ENCODE peak calls at places on chromosome X, in eight cellular contexts. L, Q, D, U, Y, M, H and P are unnamed samples.
A peak's percentile ranks its signal among the peaks of the same experiment; 100 is the strongest.

GRCh38 chrX:54029543-54030143 is 14.6 kb downstream of the PHF8 start:
- DNase-seq in L (no peak), Q (no peak), D (no peak), U (no peak), Y (no peak), M (no peak), H (no peak), P (no peak)

GRCh38 chrX:13372203-13372980 is 52.5 kb upstream of the ATXN3L start:
- DNase-seq in L (no peak), Q (no peak), D (no peak), U (no peak), Y (no peak), M (no peak), H (no peak), P (no peak)

GRCh38 chrX:23844502-23845138 is 61.6 kb downstream of the SAT1 start:
- DNase-seq in L (peak; percentile 23), Q (no peak), D (peak; percentile 49), U (no peak), Y (peak; percentile 83), M (peak; percentile 4), H (no peak), P (peak; percentile 22)

GRCh38 chrX:134544614-134545255 is 84.8 kb downstream of the HPRT1 start:
- DNase-seq in L (no peak), Q (no peak), D (peak; percentile 18), U (peak; percentile 44), Y (no peak), M (no peak), H (no peak), P (no peak)

GRCh38 chrX:136450050-136450830 is 37.5 kb upstream of the BRS3 start:
- DNase-seq in L (no peak), Q (no peak), D (no peak), U (no peak), Y (no peak), M (no peak), H (no peak), P (no peak)

GRCh38 chrX:39809326-39809725 is 288.4 kb downstream of the BCOR start:
- DNase-seq in L (no peak), Q (no peak), D (no peak), U (no peak), Y (peak; percentile 59), M (no peak), H (no peak), P (peak; percentile 87)

GRCh38 chrX:10483191-10483808 is 137.1 kb downstream of the MID1 start:
- DNase-seq in L (no peak), Q (no peak), D (no peak), U (peak; percentile 71), Y (peak; percentile 93), M (no peak), H (no peak), P (no peak)

GRCh38 chrX:84187501-84188319 is at the start of gene RPS6KA6:
- DNase-seq in L (no peak), Q (no peak), D (peak; percentile 22), U (no peak), Y (peak; percentile 29), M (peak; percentile 36), H (no peak), P (no peak)

GRCh38 chrX:154750301-154751120 is at the start of gene GAB3:
- DNase-seq in L (no peak), Q (peak; percentile 63), D (peak; percentile 46), U (no peak), Y (peak; percentile 51), M (peak; percentile 23), H (no peak), P (peak; percentile 48)

GRCh38 chrX:134782796-134783195 is 124.5 kb upstream of the PLAC1 start:
- DNase-seq in L (no peak), Q (peak; percentile 9), D (no peak), U (no peak), Y (peak; percentile 54), M (peak; percentile 5), H (no peak), P (peak; percentile 60)

GRCh38 chrX:147565239-147565638 is 346.5 kb upstream of the FMR1 start:
- DNase-seq in L (no peak), Q (no peak), D (no peak), U (no peak), Y (no peak), M (no peak), H (no peak), P (no peak)

GRCh38 chrX:130545796-130546195 is 144.0 kb downstream of the RBMX2 start:
- DNase-seq in L (no peak), Q (no peak), D (no peak), U (no peak), Y (no peak), M (no peak), H (no peak), P (no peak)

GRCh38 chrX:39016551-39016950 is 215.3 kb downstream of the MID1IP1 start:
- DNase-seq in L (no peak), Q (no peak), D (no peak), U (no peak), Y (no peak), M (no peak), H (no peak), P (no peak)

GRCh38 chrX:2224597-2225235 is 276.1 kb downstream of the DHRSX start:
- DNase-seq in L (no peak), Q (no peak), D (no peak), U (no peak), Y (no peak), M (no peak), H (no peak), P (no peak)

GRCh38 chrX:1389181-1389992 is 2.5 kb downstream of the SLC25A6 start:
- DNase-seq in L (no peak), Q (no peak), D (no peak), U (peak; percentile 57), Y (no peak), M (no peak), H (no peak), P (no peak)

GRCh38 chrX:40920351-40920750 is 164.9 kb upstream of the USP9X start:
- DNase-seq in L (no peak), Q (no peak), D (no peak), U (no peak), Y (no peak), M (no peak), H (no peak), P (no peak)

GRCh38 chrX:40928076-40928475 is 157.2 kb upstream of the USP9X start:
- DNase-seq in L (no peak), Q (no peak), D (no peak), U (no peak), Y (no peak), M (no peak), H (no peak), P (no peak)

DNA sequence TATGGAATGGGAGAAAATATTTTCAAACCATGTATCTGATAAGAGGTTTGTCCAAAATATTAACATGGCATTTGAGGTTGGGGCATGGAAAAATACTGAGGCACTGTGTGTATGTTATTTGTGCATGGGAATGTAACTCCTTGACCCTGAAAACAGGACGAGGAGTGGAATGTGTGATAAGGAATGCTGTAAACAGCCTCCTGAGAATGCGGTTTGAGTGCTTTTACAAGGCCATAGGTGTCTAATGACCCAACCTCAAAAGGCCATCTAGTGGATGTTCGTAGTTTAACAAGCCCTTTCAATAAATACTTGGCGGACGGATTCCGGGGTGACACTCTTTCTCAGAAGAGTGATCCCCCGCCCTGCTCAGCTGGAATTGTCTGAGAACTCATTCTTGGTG is 162.9 kb upstream of the USP9X start:
- DNase-seq in L (peak; percentile 32), Q (peak; percentile 57), D (no peak), U (no peak), Y (peak; percentile 76), M (no peak), H (no peak), P (peak; percentile 79)
- TF ChIP-seq CTCF in L (peak; percentile 55), Q (peak; percentile 24), D (peak; percentile 13), U (no peak), Y (peak; percentile 12), M (peak; percentile 25), H (no peak), P (peak; percentile 33)

GRCh38 chrX:110418220-110418856 is 59.7 kb downstream of the RTL9 start:
- DNase-seq in L (peak; percentile 40), Q (no peak), D (no peak), U (no peak), Y (peak; percentile 30), M (peak; percentile 10), H (no peak), P (peak; percentile 68)
- TF ChIP-seq CTCF in L (peak; percentile 63), Q (peak; percentile 4), D (peak; percentile 22), U (no peak), Y (peak; percentile 49), M (peak; percentile 26), H (no peak), P (peak; percentile 64)

GRCh38 chrX:348461-349117 is 30.0 kb upstream of the GTPBP6 start:
- DNase-seq in L (no peak), Q (no peak), D (no peak), U (no peak), Y (no peak), M (no peak), H (no peak), P (peak; percentile 13)

GRCh38 chrX:345020-345925 is 26.7 kb upstream of the GTPBP6 start:
- DNase-seq in L (no peak), Q (no peak), D (no peak), U (no peak), Y (no peak), M (no peak), H (no peak), P (no peak)

GRCh38 chrX:347351-348117 is 28.9 kb upstream of the GTPBP6 start:
- DNase-seq in L (no peak), Q (no peak), D (no peak), U (no peak), Y (no peak), M (no peak), H (no peak), P (no peak)

GRCh38 chrX:344371-344901 is 25.8 kb upstream of the GTPBP6 start:
- DNase-seq in L (no peak), Q (no peak), D (no peak), U (no peak), Y (no peak), M (no peak), H (no peak), P (no peak)

DNA sequence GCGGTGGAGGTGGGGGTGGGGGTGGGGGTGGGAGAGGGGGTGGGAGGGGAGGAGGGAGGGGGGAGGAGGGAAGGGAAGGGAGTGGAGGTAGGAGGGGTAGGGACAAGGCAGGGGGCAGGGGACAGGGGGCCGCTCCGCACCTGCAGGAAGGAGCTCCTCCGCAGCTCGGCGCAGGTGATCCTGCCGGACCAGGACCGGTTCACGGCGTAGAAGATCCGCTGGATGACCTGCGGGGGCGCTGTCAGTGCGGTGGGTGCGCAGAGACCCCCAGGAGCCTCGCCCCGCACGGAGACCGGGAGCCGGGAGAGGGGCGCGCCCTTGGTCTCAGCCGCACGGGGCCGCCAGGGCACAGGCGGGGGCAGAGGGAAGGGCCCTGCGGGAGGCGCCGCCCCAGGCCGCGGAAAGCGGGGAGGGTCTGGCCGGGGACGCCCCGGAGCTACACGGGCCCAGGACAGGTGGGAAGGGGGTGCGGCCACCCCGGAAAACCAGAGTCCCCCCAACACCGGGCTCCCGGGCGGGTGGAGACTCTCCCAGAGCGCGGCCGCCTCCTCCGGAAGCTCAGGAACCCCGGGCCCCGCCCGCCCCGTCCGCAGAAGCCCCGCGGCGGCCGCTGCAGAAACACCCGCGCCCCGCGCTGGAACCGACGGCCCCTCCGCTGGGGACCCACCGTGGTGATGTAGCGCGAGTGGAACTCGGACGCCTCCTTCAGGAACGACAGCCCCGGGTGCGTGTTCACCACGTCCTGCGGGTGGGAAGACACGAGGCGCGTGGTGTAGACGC is 27.6 kb upstream of the GTPBP6 start:
- DNase-seq in L (no peak), Q (no peak), D (no peak), U (no peak), Y (no peak), M (no peak), H (no peak), P (no peak)
- TF ChIP-seq CTCF in L (no peak), Q (no peak), D (no peak), U (no peak), Y (no peak), M (no peak), H (no peak), P (no peak)

GRCh38 chrX:8971116-8971515 is 62.8 kb downstream of the FAM9B start:
- DNase-seq in L (no peak), Q (peak; percentile 27), D (no peak), U (no peak), Y (peak; percentile 48), M (no peak), H (no peak), P (peak; percentile 72)
- TF ChIP-seq CTCF in L (peak; percentile 7), Q (peak; percentile 7), D (peak; percentile 31), U (no peak), Y (peak; percentile 27), M (no peak), H (no peak), P (peak; percentile 25)